ENCODE peak calls at places on chromosomes 16 and 17, in five cellular contexts. T, C, E, W and R are unnamed samples.

GRCh38 chr16:1466968-1467521 is 7.8 kb downstream of the CLCN7 start:
- DNase-seq in C (no peak), E (no peak), T (peak), W (no peak), R (no peak)

GRCh38 chr16:52456368-52456767 is 90.6 kb downstream of the TOX3 start:
- DNase-seq in C (no peak), T (no peak), E (no peak), W (no peak), R (no peak)

GRCh38 chr17:13024526-13025263 is 6.9 kb upstream of the ELAC2 start:
- DNase-seq in T (peak), E (peak), W (peak), C (no peak), R (no peak)

GRCh38 chr17:48024149-48025039 is 13.2 kb downstream of the COPZ2 start:
- DNase-seq in T (peak), C (no peak), E (peak), W (peak), R (no peak)

GRCh38 chr16:48086422-48086821 is 69.4 kb downstream of the ABCC12 start:
- DNase-seq in C (no peak), T (no peak), E (no peak), W (no peak), R (no peak)

GRCh38 chr17:76234354-76234679 is 6.0 kb downstream of the RNF157 start:
- DNase-seq in C (no peak), E (no peak), T (no peak), W (no peak), R (no peak)

GRCh38 chr16:24138024-24138423 is 118.1 kb upstream of the CACNG3 start:
- DNase-seq in C (no peak), T (no peak), E (no peak), W (no peak), R (no peak)

GRCh38 chr17:8005951-8006730 is 3.7 kb downstream of the GUCY2D start:
- DNase-seq in T (no peak), C (no peak), W (no peak), E (no peak), R (no peak)